ENCODE peak calls at places on chromosomes 13 and 19, in eight cellular contexts. F, S, O, Y, N, T, J and Z are unnamed samples.

GRCh38 chr19:48481191-48481500 is 12.0 kb downstream of the CYTH2 start:
- DNase-seq in S (no peak), O (no peak), Y (no peak), T (no peak), F (no peak), N (no peak), J (no peak), Z (no peak)

GRCh38 chr19:37855098-37855497 is 51.3 kb downstream of the WDR87 start:
- DNase-seq in T (peak; percentile 25), F (peak; percentile 4), Y (no peak), J (no peak), S (peak; percentile 32), N (no peak), O (no peak), Z (peak; percentile 78)

GRCh38 chr13:30796833-30797601 is 61.7 kb downstream of the ALOX5AP start:
- DNase-seq in F (peak; percentile 84), O (no peak), T (no peak), N (no peak), J (no peak), Y (no peak), S (no peak), Z (no peak)

GRCh38 chr19:40356681-40357595 is 8.4 kb downstream of the PLD3 start:
- DNase-seq in S (no peak), Y (no peak), N (no peak), F (no peak), J (no peak), O (no peak), T (no peak), Z (no peak)

GRCh38 chr13:99892866-99893504 is 78.6 kb downstream of the ZIC5 start:
- DNase-seq in F (no peak), T (no peak), S (no peak), N (no peak), J (no peak), O (no peak), Y (no peak), Z (no peak)

GRCh38 chr19:39446365-39447084 is 1.1 kb downstream of the SUPT5H start:
- DNase-seq in S (no peak), T (no peak), J (no peak), Y (no peak), N (no peak), O (no peak), F (no peak), Z (no peak)

GRCh38 chr19:39563408-39563807 is 23.4 kb upstream of the EID2 start:
- DNase-seq in J (no peak), N (no peak), O (no peak), T (no peak), F (no peak), S (no peak), Y (no peak), Z (no peak)

GRCh38 chr13:31334994-31335549 is 135.3 kb downstream of the B3GLCT start:
- DNase-seq in J (no peak), F (no peak), N (no peak), T (no peak), S (no peak), Y (no peak), O (no peak), Z (no peak)

GRCh38 chr13:25252229-25252628 is 35.1 kb downstream of the MTMR6 start:
- DNase-seq in J (no peak), S (no peak), O (no peak), Y (no peak), N (no peak), T (no peak), F (no peak), Z (no peak)

GRCh38 chr13:109361562-109361961 is 424.8 kb downstream of the IRS2 start:
- DNase-seq in N (no peak), T (no peak), F (no peak), Y (no peak), J (no peak), O (no peak), S (no peak), Z (no peak)

GRCh38 chr13:105998233-105998550 is 537.3 kb downstream of the EFNB2 start:
- DNase-seq in T (no peak), S (no peak), O (no peak), N (no peak), Y (no peak), J (no peak), F (no peak), Z (peak; percentile 31)

GRCh38 chr13:105996391-105997028 is 539.0 kb downstream of the EFNB2 start:
- DNase-seq in T (no peak), F (no peak), S (no peak), N (no peak), O (no peak), Y (no peak), J (no peak), Z (peak; percentile 24)

GRCh38 chr13:106001443-106001842 is 534.0 kb downstream of the EFNB2 start:
- DNase-seq in N (no peak), O (no peak), F (no peak), J (no peak), Y (no peak), S (no peak), T (no peak), Z (no peak)

GRCh38 chr13:105994340-105994739 is 541.1 kb downstream of the EFNB2 start:
- DNase-seq in J (no peak), O (no peak), N (no peak), T (no peak), Y (no peak), S (no peak), F (no peak), Z (no peak)

GRCh38 chr13:105997436-105998232 is 537.8 kb downstream of the EFNB2 start:
- DNase-seq in T (no peak), F (no peak), N (no peak), Y (no peak), J (no peak), O (no peak), S (no peak), Z (no peak)
- H3K4me3 ChIP-seq in T (no peak overlapping the region), F (no peak overlapping the region), N (no peak overlapping the region), Y (no peak overlapping the region), J (no peak overlapping the region), O (no peak overlapping the region), S (no peak overlapping the region), Z (no peak overlapping the region)

DNA sequence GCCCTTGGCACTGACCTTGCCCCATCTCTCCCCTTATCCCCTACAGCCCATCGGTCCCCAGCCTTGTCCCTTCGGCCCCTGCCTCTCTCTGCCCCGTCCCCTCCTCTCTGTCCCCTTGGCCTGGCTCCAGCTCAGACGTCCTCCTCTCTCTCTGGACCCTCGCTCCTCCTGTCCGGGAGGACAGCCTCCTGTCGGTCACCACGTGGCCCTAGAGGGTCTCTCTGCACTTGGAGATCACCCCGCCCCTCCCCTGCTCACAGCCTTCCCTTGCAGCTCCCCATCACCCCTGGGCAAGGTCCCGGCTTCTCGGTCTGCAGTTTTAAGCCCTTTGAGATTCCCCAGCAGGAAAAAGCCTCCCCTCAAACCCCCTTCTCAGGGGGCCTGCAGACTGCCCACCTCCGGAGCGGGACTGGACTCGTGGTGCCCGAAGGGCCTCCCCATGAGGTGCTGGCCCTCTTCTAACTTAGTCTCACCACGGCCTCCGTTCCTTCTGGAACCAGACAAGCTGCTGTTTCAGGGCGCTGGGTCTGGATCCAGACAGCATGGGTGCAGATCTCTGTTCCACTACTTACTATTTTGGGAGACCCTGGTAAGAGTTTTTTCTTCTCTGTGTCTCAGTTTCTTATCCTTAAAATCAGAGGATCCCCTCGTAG is 3.3 kb upstream of the KLK15 start:
- DNase-seq in O (no peak), T (no peak), F (no peak), S (no peak), N (no peak), Y (no peak), J (no peak), Z (no peak)
- H3K27me3 ChIP-seq in O (no peaks in the 10 kb centered on the region), T (no peaks in the 10 kb centered on the region), F (no peaks in the 10 kb centered on the region), S (peaks cover 65% of the 10 kb centered on the region), N (peaks cover 48% of the 10 kb centered on the region), Y (no peaks in the 10 kb centered on the region), J (peaks cover 56% of the 10 kb centered on the region), Z (peaks cover 77% of the 10 kb centered on the region)

GRCh38 chr19:35119578-35119977 is 4.0 kb downstream of the FXYD3 start:
- DNase-seq in S (no peak), O (no peak), F (no peak), T (no peak), N (no peak), J (no peak), Y (no peak), Z (no peak)
- H3K4me3 ChIP-seq in S (no peak overlapping the region), O (no peak overlapping the region), F (peak overlapping the region; percentile 65), T (no peak overlapping the region), N (no peak overlapping the region), J (peak overlapping the region; percentile 57), Y (no peak overlapping the region), Z (peak overlapping the region; percentile 31)

DNA sequence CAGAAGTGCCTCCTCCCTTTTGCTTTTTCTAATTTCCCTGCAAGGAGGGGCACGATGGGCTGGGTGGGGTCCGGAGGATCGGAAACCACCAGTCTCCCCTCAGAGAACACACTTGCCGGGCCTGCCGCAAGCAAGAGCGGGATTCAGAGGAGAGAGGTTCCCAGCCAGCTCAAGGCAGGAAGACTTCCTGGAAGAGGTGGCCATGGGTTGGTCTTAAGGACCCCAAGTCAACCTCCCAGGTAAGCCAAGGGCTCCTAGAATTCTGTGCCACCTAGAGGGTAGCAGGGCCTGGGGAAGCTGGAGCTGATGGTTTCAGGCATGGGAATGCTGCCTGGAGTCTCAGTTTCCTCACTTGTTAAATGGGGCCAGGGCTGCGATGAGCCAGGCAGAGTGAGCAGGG is 30.4 kb upstream of the ADGRE5 start:
- DNase-seq in O (no peak), N (no peak), J (no peak), Y (no peak), T (no peak), F (no peak), S (no peak), Z (no peak)
- H3K27me3 ChIP-seq in O (no peaks in the 10 kb centered on the region), N (peaks cover 17% of the 10 kb centered on the region), J (peaks cover 12% of the 10 kb centered on the region), Y (peaks cover 4% of the 10 kb centered on the region), T (no peaks in the 10 kb centered on the region), F (peaks cover 3% of the 10 kb centered on the region), S (peaks cover 20% of the 10 kb centered on the region), Z (no peaks in the 10 kb centered on the region)

GRCh38 chr13:50366488-50367174 is 351.4 kb downstream of the KCNRG start:
- DNase-seq in J (no peak), S (no peak), Y (no peak), O (no peak), T (no peak), N (no peak), F (no peak), Z (no peak)
- H3K4me3 ChIP-seq in J (no peak overlapping the region), S (no peak overlapping the region), Y (no peak overlapping the region), O (no peak overlapping the region), T (no peak overlapping the region), N (no peak overlapping the region), F (no peak overlapping the region), Z (no peak overlapping the region)

DNA sequence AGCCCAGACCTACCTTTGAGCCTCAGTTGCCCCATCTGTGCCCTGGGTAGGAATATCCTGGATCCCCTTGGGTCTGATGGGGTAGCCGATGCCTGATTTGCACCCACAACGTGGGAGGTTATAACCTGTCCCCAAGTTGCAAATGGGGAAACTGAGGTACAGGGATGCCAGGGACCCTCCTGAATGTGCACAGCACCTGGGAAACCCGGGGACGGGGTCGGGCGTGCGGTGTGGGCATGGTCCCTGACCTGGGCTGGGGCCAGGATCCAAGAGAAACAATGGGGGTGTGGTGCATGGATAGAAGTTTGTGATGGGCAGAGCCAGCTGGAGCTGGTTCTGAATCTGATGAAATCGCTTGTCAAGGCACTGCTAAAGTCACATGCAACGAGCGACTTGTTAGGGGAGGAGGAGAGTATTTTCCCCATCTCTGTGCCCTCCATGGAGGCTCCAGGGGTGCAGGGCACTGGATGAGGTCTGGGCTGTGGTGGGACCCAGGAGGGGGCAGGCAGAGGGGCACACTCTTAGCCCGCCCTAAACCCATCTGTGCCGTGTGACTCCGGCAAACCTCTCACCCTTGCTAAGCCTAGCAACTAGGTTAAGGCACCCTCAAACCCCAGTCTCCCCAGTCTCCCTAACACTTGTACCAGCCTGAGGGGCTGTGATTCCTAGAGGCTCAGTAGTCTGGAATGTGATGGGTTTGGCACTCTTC is 739 bp downstream of the GDF15 start:
- DNase-seq in F (peak; percentile 31), S (no peak), N (peak; percentile 54), J (no peak), O (no peak), Y (no peak), T (peak; percentile 89), Z (no peak)
- H3K27me3 ChIP-seq in F (no peaks in the 10 kb centered on the region), S (peaks cover 6% of the 10 kb centered on the region), N (no peaks in the 10 kb centered on the region), J (peaks cover 8% of the 10 kb centered on the region), O (no peaks in the 10 kb centered on the region), Y (no peaks in the 10 kb centered on the region), T (peaks cover 2% of the 10 kb centered on the region), Z (no peaks in the 10 kb centered on the region)